ENCODE peak calls at places on chromosome 16, in five cellular contexts. G, V, T, D and H are unnamed samples.

GRCh38 chr16:53695070-53695469 is 8.6 kb downstream of the RPGRIP1L start:
- DNase-seq in G (no peak), T (no peak), V (no peak), D (no peak), H (no peak)

GRCh38 chr16:4106516-4106915 is 9.7 kb downstream of the ADCY9 start:
- DNase-seq in G (peak; percentile 10), T (no peak), D (no peak), V (no peak), H (no peak)

GRCh38 chr16:85983064-85983463 is 84.1 kb downstream of the IRF8 start:
- DNase-seq in G (peak; percentile 33), V (no peak), D (no peak), T (no peak), H (peak; percentile 51)

GRCh38 chr16:51971184-51971583 is 575.8 kb downstream of the TOX3 start:
- DNase-seq in D (no peak), G (no peak), T (peak; percentile 61), V (peak; percentile 50), H (no peak)

GRCh38 chr16:79805621-79806020 is 205.1 kb upstream of the MAF start:
- DNase-seq in G (no peak), D (no peak), T (no peak), V (no peak), H (no peak)

GRCh38 chr16:2163211-2163881 is 7.8 kb downstream of the TRAF7 start:
- DNase-seq in D (no peak), V (no peak), T (no peak), G (no peak), H (no peak)

GRCh38 chr16:4862639-4863038 is 15.4 kb downstream of the UBN1 start:
- DNase-seq in T (no peak), V (no peak), D (no peak), G (no peak), H (no peak)

GRCh38 chr16:85757341-85757822 is 6.5 kb upstream of the C16orf74 start:
- DNase-seq in T (no peak), G (no peak), V (no peak), D (no peak), H (no peak)

GRCh38 chr16:81567987-81568748 is 123.6 kb downstream of the CMIP start:
- DNase-seq in V (no peak), T (no peak), D (peak; percentile 33), G (peak; percentile 73), H (no peak)

GRCh38 chr16:56286819-56287218 is 95.5 kb downstream of the GNAO1 start:
- DNase-seq in V (no peak), G (no peak), D (no peak), T (no peak), H (no peak)

GRCh38 chr16:4327782-4328579 is 12.1 kb downstream of the GLIS2 start:
- DNase-seq in V (peak; percentile 62), T (no peak), D (no peak), G (peak; percentile 88), H (peak; percentile 93)

GRCh38 chr16:81997738-81998137 is 13.5 kb downstream of the SDR42E1 start:
- DNase-seq in D (no peak), G (no peak), T (no peak), V (no peak), H (no peak)

GRCh38 chr16:85391175-85391707 is 221.9 kb upstream of the GSE1 start:
- DNase-seq in D (no peak), V (no peak), T (no peak), G (no peak), H (peak; percentile 60)

GRCh38 chr16:11363927-11364258 is 18.6 kb downstream of the RMI2 start:
- DNase-seq in T (no peak), D (no peak), V (no peak), G (no peak), H (no peak)

GRCh38 chr16:3007059-3007956 is 5.4 kb upstream of the CLDN9 start:
- DNase-seq in T (no peak), G (no peak), D (no peak), V (no peak), H (no peak)

GRCh38 chr16:81313731-81314602 is 795 bp upstream of the GAN start:
- DNase-seq in V (no peak), D (no peak), G (no peak), T (no peak), H (no peak)

GRCh38 chr16:23082161-23082788 is 67.0 kb downstream of the USP31 start:
- DNase-seq in T (no peak), V (peak; percentile 31), G (no peak), D (no peak), H (no peak)

GRCh38 chr16:54355251-54355650 is 68.7 kb upstream of the IRX3 start:
- DNase-seq in G (no peak), T (no peak), D (no peak), V (no peak), H (no peak)

GRCh38 chr16:15676506-15676905 is 26.5 kb downstream of the NDE1 start:
- DNase-seq in T (no peak), V (no peak), D (no peak), G (no peak), H (no peak)

GRCh38 chr16:54921229-54921824 is 9.3 kb upstream of the IRX5 start:
- DNase-seq in T (no peak), G (no peak), D (no peak), V (peak; percentile 61), H (no peak)

GRCh38 chr16:5025171-5025632 is 8.5 kb downstream of the NAGPA start:
- DNase-seq in T (peak; percentile 67), G (no peak), D (no peak), V (peak; percentile 77), H (no peak)

GRCh38 chr16:70162041-70162451 is 11.5 kb upstream of the CLEC18C start:
- DNase-seq in D (no peak), V (no peak), G (no peak), T (no peak), H (no peak)